ENCODE peak calls at places on chromosomes 13 and 19, in seven cellular contexts. I is SHP77, P is nucleus accumbens, L is choroid plexus epithelial cell, W is B cell, C is type B pancreatic cell, Y is activated gamma-delta T cell. A is an unnamed sample.

GRCh38 chr19:4036576-4037300 is 29.2 kb downstream of the PIAS4 start:
- DNase-seq in I (no peak), L (no peak), P (no peak), Y (no peak), C (no peak), W (no peak), A (no peak)

GRCh38 chr19:6412111-6412999 is 12.3 kb downstream of the KHSRP start:
- DNase-seq in W (peak; percentile 74), Y (no peak), I (no peak), L (peak; percentile 31), P (no peak), C (no peak), A (peak; percentile 54)

GRCh38 chr13:97873398-97873797 is 80.1 kb upstream of the IPO5 start:
- DNase-seq in Y (no peak), C (no peak), P (no peak), I (no peak), W (no peak), L (no peak), A (no peak)

GRCh38 chr13:27679896-27680295 is 58.2 kb downstream of the POLR1D start:
- DNase-seq in W (no peak), I (no peak), L (no peak), P (no peak), Y (no peak), C (no peak), A (no peak)

GRCh38 chr13:75217949-75218348 is 264.0 kb downstream of the TBC1D4 start:
- DNase-seq in L (peak; percentile 69), W (no peak), P (no peak), Y (no peak), C (no peak), I (no peak), A (no peak)

GRCh38 chr19:46785054-46785979 is 3.1 kb downstream of the SLC1A5 start:
- DNase-seq in W (no peak), Y (no peak), C (no peak), L (peak; percentile 9), I (no peak), P (no peak), A (no peak)

GRCh38 chr19:12665281-12665573 is 1.3 kb downstream of the MAN2B1 start:
- DNase-seq in I (no peak), P (no peak), C (no peak), Y (no peak), L (no peak), W (peak; percentile 91), A (peak; percentile 82)

GRCh38 chr19:29497686-29498436 is 27.9 kb upstream of the VSTM2B start:
- DNase-seq in Y (no peak), W (no peak), I (no peak), L (no peak), P (no peak), C (no peak), A (no peak)

GRCh38 chr19:1027953-1028902 is 1.8 kb downstream of the CNN2 start:
- DNase-seq in W (peak; percentile 84), L (peak; percentile 97), C (peak; percentile 87), Y (no peak), I (peak; percentile 72), P (no peak), A (peak; percentile 80)

A was measured in activated CD8-positive, alpha-beta T cell treated with anti-CD3 and anti-CD28 coated beads, Interleukin-2, amount 10 ng/mL, durations not matched to agents 7 days and 5 days.